ENCODE peak calls at places on chromosome 7, in eight cellular contexts. W is AG08395; U is activated T-helper 1 cell treated with anti-CD3 and anti-CD28 coated beads, Interleukin-2, amount 50 U/mL, for 16 hours; J is Right ventricle myocardium superior; D is cardiac muscle cell; K is RWPE2; Y is activated T-cell treated with anti-CD3 and anti-CD28 coated beads, Interleukin-2, amount 50 U/mL, for 48 hours; A is stimulated activated CD8-positive, alpha-beta memory T cell treated with anti-CD3 and anti-CD28 coated beads, Interleukin-4, amount 100 ng/mL, for 1 hour. F is an unnamed sample.
A peak's percentile ranks its signal among the peaks of the same experiment; 100 is the strongest.

GRCh38 chr7:118054529-118054928 is 129.4 kb upstream of the LSM8 start:
- DNase-seq in K (no peak), U (no peak), W (no peak), D (no peak), A (no peak), J (no peak), Y (no peak), F (no peak)

GRCh38 chr7:16718111-16718656 is 35.4 kb upstream of the TSPAN13 start:
- DNase-seq in U (no peak), J (no peak), Y (no peak), K (no peak), W (no peak), D (no peak), A (no peak), F (no peak)

GRCh38 chr7:880450-880849 is 4.1 kb downstream of the GET4 start:
- DNase-seq in W (no peak), Y (no peak), J (no peak), D (no peak), K (no peak), A (no peak), U (no peak), F (no peak)

GRCh38 chr7:132511387-132511786 is 64.9 kb downstream of the PLXNA4 start:
- DNase-seq in U (no peak), D (no peak), J (no peak), K (no peak), Y (no peak), A (no peak), W (no peak), F (no peak)

GRCh38 chr7:130350945-130351663 is 6.5 kb downstream of the CPA5 start:
- DNase-seq in Y (no peak), K (no peak), D (peak; percentile 64), W (no peak), A (no peak), J (no peak), U (no peak), F (no peak)

GRCh38 chr7:42247301-42247700 is 10.3 kb upstream of the GLI3 start:
- DNase-seq in W (peak; percentile 77), U (no peak), K (no peak), Y (no peak), A (no peak), J (no peak), D (no peak), F (no peak)

GRCh38 chr7:48089415-48089975 is 430 bp downstream of the UPP1 start:
- DNase-seq in D (no peak), A (no peak), Y (no peak), K (no peak), W (no peak), U (peak; percentile 43), J (peak; percentile 76), F (peak; percentile 43)

GRCh38 chr7:832292-832967 is at the start of gene SUN1:
- DNase-seq in W (peak; percentile 53), D (peak; percentile 49), U (peak; percentile 39), J (peak; percentile 37), K (peak; percentile 94), A (peak; percentile 46), Y (peak; percentile 72), F (no peak)

GRCh38 chr7:158419238-158419785 is 168.3 kb downstream of the PTPRN2 start:
- DNase-seq in D (no peak), W (no peak), U (no peak), A (no peak), K (no peak), J (no peak), Y (no peak), F (no peak)

GRCh38 chr7:50531928-50532327 is 33.3 kb downstream of the DDC start:
- DNase-seq in W (no peak), Y (peak; percentile 36), K (no peak), J (no peak), D (no peak), U (no peak), A (no peak), F (no peak)

GRCh38 chr7:117445206-117445605 is 17.9 kb upstream of the ASZ1 start:
- DNase-seq in K (no peak), D (no peak), A (no peak), U (no peak), Y (no peak), W (no peak), J (no peak), F (no peak)

GRCh38 chr7:120014920-120015465 is 258.0 kb upstream of the KCND2 start:
- DNase-seq in D (no peak), J (no peak), K (no peak), A (no peak), W (no peak), U (no peak), Y (no peak), F (no peak)

F was measured in cerebellum.